ENCODE peak calls at places on chromosomes 3 and 15, in five cellular contexts. O is GM12878, P is K562, Y is upper lobe of left lung, J is HepG2. E is an unnamed sample.

GRCh38 chr15:88725305-88726220 is 77.7 kb upstream of the ACAN start:
- ATAC-seq in O (no peak), P (no peak), Y (no peak), J (no peak), E (no peak)

GRCh38 chr3:52959773-52960172 is 62.4 kb upstream of the STIMATE start:
- ATAC-seq in O (no peak), P (no peak), Y (no peak), J (no peak), E (no peak)

GRCh38 chr3:39291903-39292329 is 12.1 kb upstream of the CX3CR1 start:
- ATAC-seq in O (peak), P (peak), Y (peak), J (peak), E (peak)

GRCh38 chr3:52834871-52835501 is at the start of gene MUSTN1:
- ATAC-seq in O (no peak), P (no peak), Y (no peak), J (peak), E (peak)

GRCh38 chr3:187629711-187630110 is 40.5 kb downstream of the SST start:
- ATAC-seq in O (no peak), P (no peak), Y (no peak), J (no peak), E (no peak)

GRCh38 chr3:189766416-189766815 is 135.2 kb downstream of the TP63 start:
- ATAC-seq in O (no peak), P (no peak), Y (no peak), J (no peak), E (no peak)

GRCh38 chr3:190345027-190345821 is 23.0 kb upstream of the CLDN1 start:
- ATAC-seq in O (peak), P (no peak), Y (peak), J (peak), E (peak)

GRCh38 chr15:75695634-75696302 is 16.9 kb downstream of the CSPG4 start:
- ATAC-seq in O (peak), P (no peak), Y (no peak), J (no peak), E (no peak)

GRCh38 chr3:152742368-152743347 is 92.3 kb upstream of the P2RY1 start:
- ATAC-seq in O (peak), P (no peak), Y (no peak), J (no peak), E (no peak)

GRCh38 chr3:195905970-195906864 is 2.1 kb downstream of the TNK2 start:
- ATAC-seq in O (peak), P (no peak), Y (no peak), J (no peak), E (no peak)

GRCh38 chr15:52329150-52329549 is 33.5 kb upstream of the MYO5C start:
- ATAC-seq in O (no peak), P (no peak), Y (peak), J (no peak), E (no peak)

GRCh38 chr15:99403597-99403996 is 152.3 kb downstream of the LRRC28 start:
- ATAC-seq in O (no peak), P (no peak), Y (no peak), J (no peak), E (no peak)

GRCh38 chr15:92599394-92599970 is 56.1 kb downstream of the FAM174B start:
- ATAC-seq in O (no peak), P (no peak), Y (no peak), J (no peak), E (no peak)

GRCh38 chr3:67662733-67663132 is 8.3 kb upstream of the SUCLG2 start:
- ATAC-seq in O (peak), P (no peak), Y (no peak), J (no peak), E (no peak)

GRCh38 chr3:183188895-183189462 is 26.4 kb upstream of the LAMP3 start:
- ATAC-seq in O (peak), P (peak), Y (peak), J (peak), E (no peak)

GRCh38 chr15:84878504-84878903 is 6.0 kb upstream of the SLC28A1 start:
- ATAC-seq in O (peak), P (peak), Y (peak), J (peak), E (peak)

GRCh38 chr15:92059036-92059970 is 205.8 kb downstream of the SLCO3A1 start:
- ATAC-seq in O (no peak), P (no peak), Y (peak), J (no peak), E (no peak)

GRCh38 chr3:15055019-15055557 is 10.0 kb downstream of the MRPS25 start:
- ATAC-seq in O (peak), P (no peak), Y (no peak), J (no peak), E (no peak)

GRCh38 chr15:34132881-34133280 is 31.0 kb downstream of the PGBD4 start:
- ATAC-seq in O (no peak), P (no peak), Y (no peak), J (no peak), E (no peak)

GRCh38 chr3:118380576-118380975 is 654.1 kb downstream of the IGSF11 start:
- ATAC-seq in O (peak), P (no peak), Y (no peak), J (no peak), E (no peak)
- TF ChIP-seq POLR2AphosphoS5 in O (no peak), P (no peak), Y (no peak), J (no peak), E (no peak)

DNA sequence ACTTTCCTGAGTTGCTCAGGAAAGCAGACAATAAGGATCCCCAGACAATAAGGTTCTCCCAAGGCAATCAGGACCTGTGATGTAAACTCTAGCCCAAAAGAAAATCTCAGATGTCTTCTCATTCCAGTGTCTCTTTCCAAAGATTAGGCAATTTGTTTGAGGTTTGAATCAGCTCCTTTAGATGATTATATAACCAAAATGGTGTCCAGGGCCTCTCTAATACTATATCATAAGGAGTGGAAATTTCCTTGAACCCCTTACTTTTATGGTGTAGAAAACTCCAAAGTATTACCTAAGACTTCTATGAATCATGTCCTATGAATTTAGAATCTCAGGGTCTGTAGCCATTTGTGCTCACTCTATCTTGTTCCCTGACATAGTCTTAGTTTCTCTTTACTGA is 65.9 kb downstream of the GPR176 start:
- ATAC-seq in O (no peak), P (no peak), Y (no peak), J (no peak), E (no peak)
- H3K27ac ChIP-seq in O (no peak), P (no peak), Y (no peak), J (no peak), E (no peak)

GRCh38 chr3:142595141-142595540 is 1.1 kb upstream of the PLS1 start:
- ATAC-seq in O (no peak), P (no peak), Y (no peak), J (no peak), E (no peak)

GRCh38 chr3:142596726-142597088 is 514 bp downstream of the PLS1 start:
- ATAC-seq in O (no peak), P (peak), Y (no peak), J (peak), E (no peak)

GRCh38 chr3:142595581-142595950 is 627 bp upstream of the PLS1 start:
- ATAC-seq in O (no peak), P (no peak), Y (peak), J (peak), E (peak)

GRCh38 chr3:142597898-142598297 is 1.7 kb downstream of the PLS1 start:
- ATAC-seq in O (no peak), P (peak), Y (no peak), J (no peak), E (no peak)

DNA sequence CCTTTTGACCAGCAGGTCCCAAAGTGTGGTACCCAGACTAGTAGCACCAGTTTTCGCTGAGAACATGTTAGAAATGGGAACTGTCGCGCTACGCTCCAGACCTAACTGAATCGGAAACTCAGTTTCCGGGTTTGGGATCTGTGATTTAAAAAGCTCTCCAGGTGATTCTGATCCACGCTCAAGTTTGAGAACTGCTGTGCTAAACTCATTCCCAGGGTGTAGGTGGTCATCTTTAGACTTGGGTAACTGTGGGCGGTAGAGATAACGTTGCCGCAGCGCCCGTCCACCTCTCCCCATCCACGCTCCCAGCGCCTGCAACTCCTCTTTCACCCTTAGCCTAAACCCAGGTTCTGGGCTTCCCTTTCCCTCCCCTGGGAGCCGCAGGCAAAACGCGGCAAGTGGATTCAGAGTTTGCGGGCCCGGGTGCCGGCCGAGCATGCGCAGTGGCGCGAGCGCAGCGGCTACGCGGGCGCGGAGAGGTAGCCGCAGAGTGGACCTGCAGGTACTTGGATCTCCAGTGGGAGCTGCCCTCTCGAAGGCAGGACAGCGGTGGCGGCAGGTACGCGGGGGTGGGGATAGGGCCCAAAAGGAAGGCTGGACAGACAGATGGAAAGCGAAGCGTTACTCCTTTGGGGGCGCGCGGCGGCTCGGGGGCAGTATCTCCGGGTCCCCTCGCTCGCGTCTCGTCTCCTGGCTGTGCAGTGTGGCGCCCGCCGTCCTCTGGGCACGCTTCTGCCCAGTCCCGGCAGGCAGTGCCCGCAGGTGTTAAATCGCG is at the start of gene PLS1:
- ATAC-seq in O (peak), P (peak), Y (peak), J (peak), E (peak)
- TF ChIP-seq EP300 in O (no peak), P (no peak), Y (no peak), J (peak), E (no peak)

GRCh38 chr3:32460031-32460749 is 42.5 kb downstream of the CMTM6 start:
- ATAC-seq in O (peak), P (peak), Y (peak), J (peak), E (no peak)

GRCh38 chr3:32456429-32457130 is 46.1 kb downstream of the CMTM6 start:
- ATAC-seq in O (no peak), P (no peak), Y (no peak), J (no peak), E (no peak)

GRCh38 chr3:32459474-32459873 is 43.2 kb downstream of the CMTM6 start:
- ATAC-seq in O (no peak), P (no peak), Y (no peak), J (no peak), E (no peak)

GRCh38 chr3:32455609-32456428 is 46.8 kb downstream of the CMTM6 start:
- ATAC-seq in O (peak), P (no peak), Y (no peak), J (no peak), E (no peak)

DNA sequence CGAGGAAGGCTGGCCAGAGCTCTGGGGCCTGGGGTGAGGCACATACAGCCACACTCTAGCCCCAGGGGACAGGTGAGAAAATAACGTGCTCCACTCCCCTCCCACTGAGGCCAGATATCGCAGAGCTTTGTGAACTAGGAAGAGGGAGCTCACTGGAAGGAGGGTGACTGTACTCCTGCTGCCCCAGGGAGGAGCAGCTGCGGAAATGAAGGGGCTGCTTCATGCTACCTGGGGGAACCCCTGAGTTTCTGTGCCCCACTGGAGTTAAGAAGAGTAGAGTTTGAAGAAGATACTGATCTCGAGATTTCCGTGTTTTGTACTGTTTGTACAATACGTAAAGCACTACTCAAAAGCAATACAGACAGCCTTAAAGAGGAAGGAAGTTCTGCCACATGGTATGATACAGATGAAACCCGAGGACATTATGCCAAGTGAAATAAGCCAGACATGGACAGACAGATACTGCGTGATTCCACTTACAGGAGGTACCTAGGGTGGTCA is 44.6 kb downstream of the CMTM6 start:
- ATAC-seq in O (peak), P (peak), Y (peak), J (no peak), E (peak)
- TF ChIP-seq POLR2AphosphoS5 in O (no peak), P (no peak), Y (no peak), J (no peak), E (no peak)

GRCh38 chr3:124396397-124396796 is 333.9 kb upstream of the UMPS start:
- ATAC-seq in O (no peak), P (no peak), Y (no peak), J (no peak), E (no peak)
- H3K27ac ChIP-seq in O (no peak), P (no peak), Y (no peak), J (no peak), E (peak)

DNA sequence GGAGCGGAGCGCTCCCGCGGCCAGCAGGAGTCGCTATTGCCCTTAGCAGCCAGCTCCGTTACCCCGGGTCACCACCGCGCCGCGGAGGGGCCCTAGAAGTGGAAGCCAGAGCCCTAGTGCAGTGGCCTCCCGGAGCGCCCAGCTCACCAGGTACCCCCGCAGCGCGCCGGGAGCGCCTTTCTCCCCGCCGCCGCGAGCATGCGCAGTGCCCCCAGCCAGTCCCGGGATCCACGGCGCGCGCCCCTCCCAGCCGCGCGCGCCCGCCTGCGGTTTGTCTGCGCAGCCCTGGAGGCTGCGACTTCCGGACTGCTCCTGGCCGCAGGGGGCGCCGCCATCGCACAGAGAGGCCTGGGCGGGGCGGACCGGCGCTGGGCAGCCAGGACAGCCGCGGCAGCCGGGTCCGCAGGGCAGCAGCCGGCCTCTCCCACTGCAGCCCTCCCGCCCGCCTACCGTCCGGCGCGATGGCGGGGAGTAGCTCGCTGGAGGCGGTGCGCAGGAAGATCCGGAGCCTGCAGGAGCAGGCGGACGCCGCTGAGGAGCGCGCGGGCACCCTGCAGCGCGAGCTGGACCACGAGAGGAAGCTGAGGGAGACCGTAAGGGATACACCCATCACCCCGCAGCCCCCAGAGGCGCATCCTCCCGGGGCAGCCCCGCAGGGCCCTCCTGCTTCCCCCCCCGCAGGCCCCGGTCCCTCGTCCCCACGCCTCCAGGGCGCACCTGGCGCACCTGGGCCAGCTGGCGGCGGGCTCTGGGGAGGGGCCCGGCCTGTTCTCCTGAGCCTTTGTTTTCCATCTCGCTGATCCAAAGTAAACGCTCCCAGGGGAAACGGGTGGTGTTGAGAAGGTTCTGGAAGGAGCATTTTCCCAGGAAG is 5.8 kb downstream of the TPM1 start:
- ATAC-seq in O (peak), P (peak), Y (peak), J (peak), E (peak)
- TF ChIP-seq EP300 in O (no peak), P (no peak), Y (no peak), J (no peak), E (no peak)

DNA sequence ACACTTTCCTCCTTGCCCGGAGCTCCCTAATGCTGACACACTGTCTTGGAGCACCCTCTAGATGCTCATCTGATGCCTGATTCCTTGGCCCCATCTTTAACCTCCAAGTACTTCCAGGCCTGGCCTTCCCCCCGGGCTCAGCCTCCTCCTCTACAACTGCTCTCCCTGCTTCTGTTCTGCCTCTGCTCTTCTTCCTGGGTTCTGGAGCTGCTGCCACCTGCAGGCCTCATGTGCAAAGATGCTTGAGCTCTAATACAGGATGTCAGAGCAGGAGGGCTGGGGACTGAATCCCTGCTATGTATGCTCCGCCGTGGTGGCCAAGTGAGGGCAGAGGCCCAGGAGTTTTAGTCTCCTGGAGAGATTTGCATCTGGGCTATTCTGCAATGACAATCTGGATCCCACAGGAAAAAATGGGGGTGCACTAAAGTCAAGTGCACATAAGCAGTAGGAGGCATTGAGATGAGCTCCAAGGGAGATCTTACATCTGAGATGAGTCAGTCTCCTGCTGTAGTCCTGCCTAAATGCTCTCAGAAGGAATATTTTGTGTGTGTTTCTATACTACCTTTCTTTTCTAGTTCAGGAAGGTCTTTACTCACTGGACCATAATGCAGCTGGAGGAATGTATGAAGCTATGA is 296.3 kb downstream of the UACA start:
- ATAC-seq in O (peak), P (peak), Y (peak), J (peak), E (no peak)
- TF ChIP-seq POLR2AphosphoS5 in O (no peak), P (no peak), Y (no peak), J (no peak), E (no peak)